ENCODE peak calls at places on chromosome 3, in ten cellular contexts. B is KBM-7; J is NCI-H1092 treated with DMSO at 0.1 percent for 48 hours; Z is stomach; D is activated CD4-positive, alpha-beta T cell treated with anti-CD3 and anti-CD28 coated beads, Interleukin-2, amount 50 U/mL, for 4 hours; H is stimulated activated CD4-positive, alpha-beta T cell treated with anti-CD3 and anti-CD28 coated beads, TNF-alpha, amount 100 ng/mL, for 4 hours; U is cardiac muscle cell; X is ELR; M is frontal cortex; W is nucleus accumbens. K is an unnamed sample.

GRCh38 chr3:99866167-99866810 is 48.6 kb downstream of the CMSS1 start:
- DNase-seq in B (peak), H (no peak), X (peak), U (no peak), Z (no peak), M (no peak), J (peak), D (no peak), W (no peak), K (no peak)

GRCh38 chr3:53216723-53217122 is 39.1 kb downstream of the TKT start:
- DNase-seq in B (peak), D (no peak), H (no peak), M (no peak), J (no peak), X (no peak), W (no peak), U (no peak), Z (no peak), K (no peak)

GRCh38 chr3:126971891-126972351 is 11.0 kb upstream of the PLXNA1 start:
- DNase-seq in U (no peak), M (no peak), H (no peak), J (no peak), Z (peak), B (no peak), D (no peak), W (no peak), X (no peak), K (no peak)

GRCh38 chr3:106126016-106126525 is 257.3 kb upstream of the CBLB start:
- DNase-seq in B (no peak), W (no peak), X (no peak), D (no peak), Z (no peak), U (no peak), M (no peak), H (no peak), J (no peak), K (no peak)

GRCh38 chr3:13497386-13497785 is 17.3 kb downstream of the HDAC11 start:
- DNase-seq in M (no peak), D (no peak), W (no peak), B (no peak), Z (no peak), H (no peak), X (peak), U (no peak), J (no peak), K (no peak)

GRCh38 chr3:12870942-12871341 is 29.6 kb upstream of the RPL32 start:
- DNase-seq in J (no peak), D (no peak), H (no peak), Z (peak), W (no peak), B (peak), U (no peak), X (peak), M (no peak), K (no peak)

GRCh38 chr3:63514678-63515077 is 137.8 kb upstream of the SNTN start:
- DNase-seq in U (no peak), W (no peak), M (no peak), B (no peak), D (no peak), J (no peak), Z (no peak), X (no peak), H (no peak), K (no peak)

GRCh38 chr3:129112308-129113052 is 9.1 kb downstream of the RAB43 start:
- DNase-seq in W (no peak), B (peak), H (no peak), M (no peak), X (no peak), D (no peak), U (no peak), Z (no peak), J (no peak), K (no peak)

GRCh38 chr3:101100361-101101009 is 107.3 kb upstream of the ABI3BP start:
- DNase-seq in Z (no peak), M (no peak), X (no peak), U (no peak), J (no peak), H (no peak), D (no peak), B (no peak), W (no peak), K (no peak)

GRCh38 chr3:8460050-8460708 is 41.4 kb upstream of the LMCD1 start:
- DNase-seq in D (no peak), B (no peak), X (no peak), M (no peak), W (no peak), U (no peak), Z (no peak), H (no peak), J (no peak), K (no peak)

GRCh38 chr3:150292891-150293290 is 115.2 kb upstream of the TSC22D2 start:
- DNase-seq in U (no peak), M (no peak), X (peak), B (no peak), H (no peak), D (no peak), W (no peak), Z (no peak), J (no peak), K (no peak)

GRCh38 chr3:120192159-120192558 is 92.9 kb downstream of the GPR156 start:
- DNase-seq in M (no peak), H (no peak), Z (no peak), J (no peak), U (no peak), W (no peak), B (no peak), X (peak), D (no peak), K (no peak)

GRCh38 chr3:53137835-53138446 is 7.7 kb upstream of the RFT1 start:
- DNase-seq in D (no peak), U (no peak), B (peak), X (peak), J (no peak), M (no peak), Z (no peak), H (no peak), W (no peak), K (no peak)

GRCh38 chr3:194905696-194906095 is 220.0 kb downstream of the FAM43A start:
- DNase-seq in U (no peak), W (no peak), D (no peak), M (no peak), Z (no peak), X (peak), H (no peak), J (no peak), B (no peak), K (no peak)

GRCh38 chr3:134406331-134407246 is 32.3 kb upstream of the AMOTL2 start:
- DNase-seq in H (no peak), D (no peak), B (peak), U (peak), W (peak), X (no peak), M (peak), J (peak), Z (peak), K (peak)

GRCh38 chr3:123478314-123478713 is 29.4 kb upstream of the ADCY5 start:
- DNase-seq in Z (no peak), B (no peak), W (no peak), X (no peak), U (no peak), J (no peak), M (no peak), D (no peak), H (no peak), K (no peak)